ENCODE peak calls at places on chromosomes 16 and 17, in ten cellular contexts. K is activated CD8-positive, alpha-beta T cell treated with anti-CD3 and anti-CD28 coated beads, Interleukin-2, amount 10 ng/mL, durations not matched to agents 7 days and 5 days; G is activated naive CD4-positive, alpha-beta T cell; L is amniotic epithelial cell; U is lower lobe of right lung; X is NCI-H1417; J is fibroblast of lung; O is activated naive CD8-positive, alpha-beta T cell treated with anti-CD3 and anti-CD28 coated beads, Interleukin-2, amount 50 U/mL, for 24 hours; V is NCI-H460; F is A549. Q is an unnamed sample.

GRCh38 chr16:12323007-12323699 is 346.6 kb downstream of the SNX29 start:
- DNase-seq in U (no peak), K (peak), J (no peak), X (no peak), V (no peak), L (no peak), G (no peak), F (no peak), O (peak), Q (no peak)

GRCh38 chr17:36945959-36946725 is 2.6 kb upstream of the AATF start:
- DNase-seq in O (no peak), X (no peak), L (no peak), J (no peak), U (no peak), G (no peak), F (no peak), V (no peak), K (no peak), Q (no peak)

GRCh38 chr17:66775262-66775661 is 59.7 kb upstream of the CACNG5 start:
- DNase-seq in L (no peak), F (no peak), K (no peak), O (no peak), U (no peak), J (no peak), V (no peak), X (no peak), G (no peak), Q (no peak)

GRCh38 chr16:83338941-83339340 is 468.8 kb upstream of the HSBP1 start:
- DNase-seq in K (no peak), G (no peak), X (no peak), F (no peak), V (no peak), L (no peak), O (no peak), J (peak), U (no peak), Q (no peak)

GRCh38 chr17:18999911-19000310 is 4.7 kb downstream of the FAM83G start:
- DNase-seq in X (no peak), G (no peak), F (no peak), V (no peak), O (no peak), J (no peak), U (no peak), K (no peak), L (no peak), Q (no peak)

GRCh38 chr17:44314869-44315661 is 6.7 kb downstream of the RUNDC3A start:
- DNase-seq in O (peak), V (peak), J (no peak), U (no peak), L (peak), K (peak), G (no peak), F (peak), X (peak), Q (no peak)

GRCh38 chr17:18076941-18077340 is 10.8 kb upstream of the DRG2 start:
- DNase-seq in K (no peak), J (peak), L (peak), F (no peak), O (no peak), V (no peak), U (no peak), X (no peak), G (no peak), Q (no peak)

GRCh38 chr17:57889892-57890856 is 40.3 kb upstream of the MRPS23 start:
- DNase-seq in G (no peak), K (no peak), F (peak), L (peak), O (no peak), V (no peak), J (peak), X (no peak), U (peak), Q (no peak)

GRCh38 chr17:17141279-17141678 is 64.9 kb downstream of the PLD6 start:
- DNase-seq in G (no peak), L (no peak), X (no peak), O (no peak), V (no peak), J (no peak), K (no peak), F (no peak), U (no peak), Q (no peak)

GRCh38 chr17:49717371-49717841 is 9.6 kb upstream of the SLC35B1 start:
- DNase-seq in G (no peak), O (peak), X (no peak), U (no peak), V (no peak), K (no peak), J (no peak), F (no peak), L (no peak), Q (no peak)

GRCh38 chr17:80586464-80587228 is 42.0 kb downstream of the RPTOR start:
- DNase-seq in V (no peak), L (no peak), G (no peak), X (no peak), U (no peak), O (no peak), K (no peak), F (no peak), J (no peak), Q (no peak)

GRCh38 chr17:76252040-76252954 is 12.0 kb upstream of the RNF157 start:
- DNase-seq in F (no peak), J (peak), X (no peak), G (no peak), U (peak), K (peak), V (peak), O (peak), L (peak), Q (peak)

GRCh38 chr17:40518401-40519088 is 17.1 kb upstream of the TNS4 start:
- DNase-seq in K (no peak), O (no peak), L (peak), J (peak), X (no peak), G (no peak), U (no peak), F (peak), V (no peak), Q (peak)

GRCh38 chr17:75614006-75614405 is 19.2 kb upstream of the SMIM5 start:
- DNase-seq in U (no peak), L (no peak), J (no peak), O (no peak), V (no peak), K (no peak), X (no peak), G (no peak), F (no peak), Q (no peak)

GRCh38 chr17:45147102-45147580 is 1.1 kb upstream of the HEXIM1 start:
- DNase-seq in O (no peak), J (peak), F (peak), G (no peak), U (peak), L (peak), X (peak), K (peak), V (peak), Q (peak)

GRCh38 chr16:49952386-49952785 is 72.6 kb upstream of the CNEP1R1 start:
- DNase-seq in K (no peak), L (peak), U (no peak), F (no peak), J (peak), V (no peak), G (no peak), O (no peak), X (no peak), Q (no peak)

GRCh38 chr16:81237282-81237681 is 1.2 kb upstream of the BCO1 start:
- DNase-seq in F (no peak), V (no peak), O (no peak), G (no peak), K (no peak), U (no peak), J (peak), X (no peak), L (peak), Q (no peak)

GRCh38 chr17:33811006-33811760 is 443.9 kb upstream of the CCL2 start:
- DNase-seq in J (no peak), G (no peak), K (no peak), V (no peak), X (no peak), O (no peak), L (no peak), F (no peak), U (no peak), Q (no peak)

GRCh38 chr17:15418781-15419180 is 48.6 kb downstream of the CDRT4 start:
- DNase-seq in O (no peak), J (no peak), V (no peak), K (no peak), F (no peak), L (no peak), X (no peak), U (no peak), G (no peak), Q (no peak)

GRCh38 chr17:66807182-66807581 is 27.7 kb upstream of the CACNG5 start:
- DNase-seq in F (no peak), K (no peak), O (no peak), V (no peak), J (no peak), G (no peak), U (no peak), X (peak), L (no peak), Q (peak)

GRCh38 chr16:85497622-85498314 is 115.4 kb upstream of the GSE1 start:
- DNase-seq in J (no peak), K (no peak), G (no peak), X (no peak), L (no peak), F (no peak), O (no peak), V (no peak), U (no peak), Q (no peak)

GRCh38 chr17:69175812-69176517 is 34.3 kb upstream of the ABCA6 start:
- DNase-seq in V (peak), X (no peak), L (peak), F (peak), U (no peak), O (no peak), G (no peak), J (peak), K (no peak), Q (no peak)

GRCh38 chr17:46025510-46025909 is 26.5 kb downstream of the STH start:
- DNase-seq in V (no peak), O (no peak), U (no peak), F (no peak), K (no peak), G (no peak), J (no peak), L (no peak), X (no peak), Q (no peak)

Q was measured in chondrocyte.